ENCODE peak calls at places on chromosomes 12 and 14, in five cellular contexts. I, D, Y, Q and C are unnamed samples.

GRCh38 chr14:37232907-37233481 is 35.3 kb downstream of the MIPOL1 start:
- DNase-seq in Q (no peak), D (peak; percentile 36), Y (no peak), I (no peak), C (no peak)

GRCh38 chr12:3333583-3333982 is 157.4 kb upstream of the PRMT8 start:
- DNase-seq in Y (no peak), I (no peak), Q (no peak), D (peak; percentile 44), C (no peak)

GRCh38 chr12:19965196-19966038 is 402.9 kb upstream of the PDE3A start:
- DNase-seq in I (no peak), Q (no peak), D (no peak), Y (no peak), C (no peak)

GRCh38 chr12:77847665-77848431 is 17.2 kb downstream of the NAV3 start:
- DNase-seq in I (no peak), Q (no peak), D (no peak), Y (no peak), C (no peak)

GRCh38 chr12:642633-643477 is 20.4 kb downstream of the NINJ2 start:
- DNase-seq in I (peak; percentile 93), Y (peak; percentile 80), Q (peak; percentile 84), D (peak; percentile 91), C (peak; percentile 80)

GRCh38 chr14:87049886-87050820 is 942.8 kb downstream of the GALC start:
- DNase-seq in D (peak; percentile 8), I (no peak), Y (no peak), Q (no peak), C (peak; percentile 47)

GRCh38 chr14:64704743-64705405 is 650 bp downstream of the PLEKHG3 start:
- DNase-seq in I (peak; percentile 53), Y (no peak), Q (peak; percentile 50), D (no peak), C (peak; percentile 48)

GRCh38 chr12:10400829-10401228 is 8.7 kb downstream of the KLRC4 start:
- DNase-seq in I (no peak), D (no peak), Y (no peak), Q (no peak), C (no peak)

GRCh38 chr14:105857223-105857815 is 330.9 kb downstream of the TMEM121 start:
- DNase-seq in Y (peak; percentile 3), Q (peak; percentile 5), I (peak; percentile 42), D (no peak), C (peak; percentile 9)

GRCh38 chr14:40072175-40072574 is 639.9 kb upstream of the FBXO33 start:
- DNase-seq in D (no peak), Y (no peak), Q (no peak), I (no peak), C (no peak)

GRCh38 chr14:21044106-21044618 is 2.0 kb downstream of the RNASE7 start:
- DNase-seq in I (no peak), D (no peak), Q (peak; percentile 37), Y (no peak), C (no peak)

GRCh38 chr12:3988519-3989217 is 115.5 kb upstream of the PARP11 start:
- DNase-seq in Q (no peak), I (no peak), Y (no peak), D (no peak), C (no peak)

GRCh38 chr14:60981626-60982455 is 796 bp downstream of the SLC38A6 start:
- DNase-seq in Y (no peak), I (no peak), D (peak; percentile 23), Q (no peak), C (peak; percentile 16)

GRCh38 chr14:29712586-29712985 is 215.1 kb downstream of the PRKD1 start:
- DNase-seq in D (no peak), Q (no peak), Y (no peak), I (no peak), C (no peak)

GRCh38 chr12:7542813-7543212 is 39.2 kb upstream of the CD163 start:
- DNase-seq in Y (no peak), I (no peak), D (no peak), Q (no peak), C (no peak)

GRCh38 chr14:77556946-77557345 is 58.3 kb upstream of the ISM2 start:
- DNase-seq in I (no peak), D (no peak), Q (no peak), Y (no peak), C (no peak)

GRCh38 chr12:113482334-113482733 is 10.7 kb upstream of the LHX5 start:
- DNase-seq in I (no peak), Y (no peak), D (no peak), Q (no peak), C (no peak)

GRCh38 chr14:64438181-64438839 is 27.0 kb upstream of the AKAP5 start:
- DNase-seq in Y (peak; percentile 19), I (no peak), Q (no peak), D (no peak), C (no peak)

GRCh38 chr12:104986022-104986941 is at the start of gene NOPCHAP1:
- DNase-seq in D (peak; percentile 94), Q (peak; percentile 95), Y (peak; percentile 89), I (peak; percentile 96), C (peak; percentile 97)

GRCh38 chr14:25868521-25869314 is 729.1 kb downstream of the NOVA1 start:
- DNase-seq in Y (no peak), I (no peak), Q (no peak), D (no peak), C (no peak)

GRCh38 chr12:107622005-107622404 is 63.6 kb upstream of the PWP1 start:
- DNase-seq in Q (no peak), I (no peak), D (peak; percentile 71), Y (no peak), C (no peak)

GRCh38 chr12:12721251-12721689 is 4.1 kb downstream of the CDKN1B start:
- DNase-seq in I (no peak), Y (no peak), D (no peak), Q (peak; percentile 54), C (no peak)

GRCh38 chr12:43241971-43242370 is 310.0 kb downstream of the ADAMTS20 start:
- DNase-seq in D (no peak), I (no peak), Y (no peak), Q (no peak), C (no peak)

GRCh38 chr12:10361084-10361483 is 28.8 kb downstream of the KLRK1 start:
- DNase-seq in Q (no peak), D (no peak), Y (no peak), I (no peak), C (peak; percentile 70)

GRCh38 chr12:88591343-88591742 is 11.1 kb upstream of the KITLG start:
- DNase-seq in Q (no peak), I (no peak), D (no peak), Y (no peak), C (no peak)

GRCh38 chr12:31728289-31728916 is 418 bp downstream of the AMN1 start:
- DNase-seq in D (peak; percentile 39), I (peak; percentile 77), Y (peak; percentile 44), Q (peak; percentile 62), C (peak; percentile 75)

GRCh38 chr12:98456583-98457573 is 58.5 kb upstream of the TMPO start:
- DNase-seq in Y (peak; percentile 52), I (no peak), Q (peak; percentile 28), D (peak; percentile 46), C (peak; percentile 66)

GRCh38 chr12:5031958-5032357 is 11.7 kb upstream of the KCNA5 start:
- DNase-seq in D (no peak), I (no peak), Q (no peak), Y (no peak), C (no peak)

GRCh38 chr12:120381752-120382419 is 12.9 kb upstream of the MSI1 start:
- DNase-seq in I (no peak), Q (no peak), D (peak; percentile 67), Y (no peak), C (no peak)
- H3K27ac ChIP-seq in I (no peak overlapping the region), Q (no peak overlapping the region), D (no peak overlapping the region), Y (no peak overlapping the region), C (no peak overlapping the region)

DNA sequence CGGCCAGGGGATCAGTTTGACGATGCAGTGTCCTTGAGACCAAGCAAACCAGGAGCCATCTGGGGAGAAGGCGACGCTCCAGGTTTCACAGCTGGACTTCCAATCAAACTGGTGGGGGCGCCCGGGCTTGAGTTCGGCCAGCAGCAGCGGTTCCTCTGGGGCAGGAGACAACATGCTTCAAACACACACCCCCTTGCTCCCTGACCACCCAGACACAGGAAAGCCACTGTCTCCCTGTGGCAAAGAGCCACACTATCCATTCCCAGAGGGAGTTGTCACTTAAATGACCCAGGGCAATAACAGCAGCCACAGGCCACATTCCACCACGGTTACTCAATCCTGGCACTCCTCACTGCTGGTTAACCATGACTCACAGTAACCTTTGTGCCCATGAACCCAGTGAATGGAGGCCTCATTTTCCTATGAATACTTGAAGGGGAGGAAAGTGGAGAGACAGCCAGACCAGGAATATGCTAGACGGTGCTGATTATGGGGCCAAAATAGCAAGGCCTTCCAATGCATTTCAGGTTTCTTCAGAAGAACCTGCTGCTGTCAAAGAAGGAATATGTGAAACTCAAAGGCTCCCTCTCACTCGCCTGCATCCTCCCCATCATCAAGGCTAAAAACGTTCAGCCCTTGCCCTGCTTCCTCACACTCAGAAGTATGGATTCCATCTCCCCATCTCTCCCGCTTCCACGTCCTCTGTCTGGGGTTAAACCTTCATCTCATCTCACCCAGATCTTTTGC is 8.5 kb downstream of the WSB2 start:
- DNase-seq in I (peak; percentile 87), Q (peak; percentile 86), D (no peak), Y (peak; percentile 70), C (peak; percentile 74)
- TF ChIP-seq POLR2A in I (peak; percentile 85), Q (peak; percentile 80), D (no peak), Y (no peak), C (no peak)

DNA sequence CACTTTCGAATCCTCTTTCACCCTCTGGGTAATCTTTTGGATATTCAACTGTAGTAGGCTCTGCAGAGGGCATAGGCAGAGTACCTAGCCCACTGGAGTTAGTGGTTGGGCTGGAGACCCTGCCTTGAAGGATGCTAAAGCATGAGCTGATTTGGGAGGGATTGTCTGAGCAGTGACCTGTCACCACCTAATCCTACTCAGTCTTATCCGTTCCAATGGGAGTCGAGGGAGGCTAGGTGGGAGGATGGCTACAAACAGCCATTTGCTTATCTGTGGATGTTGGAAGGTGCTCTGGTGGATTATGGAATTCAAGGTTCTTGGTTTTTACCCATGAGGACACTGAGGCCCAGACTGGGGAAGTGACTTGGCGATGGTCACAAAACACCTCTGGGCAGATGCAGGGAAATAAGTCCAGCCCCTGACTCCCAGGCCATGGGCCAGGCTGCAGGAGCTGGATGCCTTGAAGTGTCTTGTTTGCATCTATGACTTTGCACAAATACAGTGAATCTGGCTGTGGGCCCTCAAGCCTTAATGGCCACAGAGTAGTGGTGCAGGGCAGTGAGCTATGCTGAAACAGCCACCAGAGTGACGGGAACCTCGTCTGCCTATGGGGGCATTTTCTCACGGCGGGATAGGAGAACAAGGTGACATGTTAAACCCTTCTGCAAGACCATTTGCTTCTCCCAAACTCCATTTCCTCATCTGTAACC is 3.7 kb downstream of the KMT5A start:
- DNase-seq in D (no peak), I (no peak), Q (no peak), Y (no peak), C (no peak)
- H3K27ac ChIP-seq in D (peak overlapping the region; percentile 93), I (peak overlapping the region; percentile 88), Q (peak overlapping the region; percentile 87), Y (peak overlapping the region; percentile 67), C (peak overlapping the region; percentile 94)

DNA sequence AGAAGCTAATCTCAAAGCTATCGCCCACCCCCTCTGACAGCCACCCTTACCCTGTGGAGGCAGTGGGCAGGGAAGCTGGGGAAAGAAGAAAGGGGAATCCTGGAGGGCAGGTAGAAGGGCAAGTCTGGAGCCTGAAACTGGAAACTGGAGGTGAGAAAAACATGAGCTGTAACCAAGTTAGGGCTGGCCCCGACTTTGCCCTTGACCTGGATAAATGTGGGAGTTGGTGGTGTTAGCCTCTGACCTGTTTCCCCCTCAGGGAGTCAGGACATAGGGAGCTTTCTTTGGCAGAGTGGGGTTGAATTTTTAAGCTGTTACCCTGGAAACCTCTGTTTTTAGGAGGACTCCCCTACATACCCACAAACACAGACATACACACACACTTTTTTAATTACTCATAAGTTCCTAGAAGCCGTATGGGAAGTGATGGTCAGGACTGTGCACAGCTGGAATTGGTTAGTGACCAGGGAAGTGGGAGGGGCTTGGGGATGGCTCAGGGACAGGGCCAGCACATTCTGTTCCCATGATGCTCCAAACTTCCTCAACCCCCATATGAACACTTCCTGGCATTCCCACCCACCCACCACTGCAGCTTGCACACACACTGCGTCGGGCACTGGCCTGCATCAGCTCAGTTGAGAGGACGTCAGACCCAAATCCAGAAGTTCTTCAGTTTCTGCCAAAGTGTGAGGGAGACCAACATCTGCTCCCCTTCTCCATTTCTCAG is 5.0 kb upstream of the MMP19 start:
- DNase-seq in Y (peak; percentile 92), I (peak; percentile 88), Q (peak; percentile 78), D (peak; percentile 75), C (peak; percentile 90)
- TF ChIP-seq POLR2A in Y (peak; percentile 63), I (no peak), Q (peak; percentile 53), D (no peak), C (no peak)